ENCODE peak calls at places on chromosomes 11 and 22, in six cellular contexts. Z, A, S, Q, H and L are unnamed samples.
A peak's percentile ranks its signal among the peaks of the same experiment; 100 is the strongest.

GRCh38 chr11:3215346-3216026 is 3.1 kb downstream of the MRGPRG start:
- DNase-seq in S (peak; percentile 19), Z (no peak), Q (no peak), H (no peak), A (peak; percentile 38), L (no peak)

GRCh38 chr11:102437727-102438126 is 14.8 kb downstream of the TMEM123 start:
- DNase-seq in A (no peak), S (no peak), H (no peak), Z (no peak), Q (no peak), L (no peak)

GRCh38 chr22:19772673-19773469 is 12.3 kb downstream of the TBX1 start:
- DNase-seq in Z (no peak), H (no peak), Q (no peak), A (peak; percentile 7), S (no peak), L (no peak)

GRCh38 chr22:32996702-32997101 is 61.5 kb downstream of the SYN3 start:
- DNase-seq in A (no peak), H (no peak), Z (no peak), Q (no peak), S (no peak), L (no peak)

GRCh38 chr11:107916671-107917241 is 11.5 kb upstream of the RAB39A start:
- DNase-seq in S (no peak), A (peak; percentile 81), Z (no peak), Q (no peak), H (peak; percentile 5), L (peak; percentile 24)

GRCh38 chr22:31952459-31952858 is 8.1 kb downstream of the YWHAH start:
- DNase-seq in A (no peak), Z (no peak), S (no peak), Q (no peak), H (no peak), L (no peak)

GRCh38 chr11:3203221-3204043 is 15.2 kb downstream of the MRGPRG start:
- DNase-seq in A (peak; percentile 57), Z (no peak), H (no peak), S (no peak), Q (no peak), L (no peak)

GRCh38 chr11:123413636-123414035 is 16.4 kb upstream of the GRAMD1B start:
- DNase-seq in H (no peak), Q (peak; percentile 64), A (no peak), Z (no peak), S (no peak), L (no peak)

GRCh38 chr11:65530157-65530496 is 5.2 kb downstream of the SCYL1 start:
- DNase-seq in A (peak; percentile 44), S (no peak), H (peak; percentile 40), Z (no peak), Q (no peak), L (no peak)

GRCh38 chr11:72208281-72208680 is 8.3 kb upstream of the FOLR2 start:
- DNase-seq in Z (no peak), H (no peak), Q (no peak), S (no peak), A (no peak), L (no peak)